ENCODE peak calls at places on chromosomes 4 and X, in five cellular contexts. L, T, G, U and I are unnamed samples.
A peak's percentile ranks its signal among the peaks of the same experiment; 100 is the strongest.

GRCh38 chr4:121898150-121898549 is 27.9 kb upstream of the BBS7 start:
- DNase-seq in L (no peak), T (no peak), G (no peak), U (no peak), I (no peak)

GRCh38 chr4:126405369-126405982 is 1090.7 kb downstream of the FAT4 start:
- DNase-seq in L (peak; percentile 7), T (peak; percentile 12), G (no peak), U (peak; percentile 8), I (no peak)

GRCh38 chrX:23451266-23451665 is 116.6 kb downstream of the PTCHD1 start:
- DNase-seq in L (no peak), T (no peak), G (no peak), U (no peak), I (no peak)

GRCh38 chr4:182238355-182238931 is 4.8 kb upstream of the TENM3 start:
- DNase-seq in L (peak; percentile 55), T (no peak), G (peak; percentile 36), U (no peak), I (no peak)

GRCh38 chr4:174005422-174005821 is 278.0 kb downstream of the FBXO8 start:
- DNase-seq in L (no peak), T (no peak), G (no peak), U (peak; percentile 9), I (no peak)

GRCh38 chr4:83516042-83516772 is 19.7 kb upstream of the GPAT3 start:
- DNase-seq in L (peak; percentile 67), T (no peak), G (no peak), U (no peak), I (peak; percentile 69)

GRCh38 chr4:90317785-90318184 is 190.6 kb downstream of the CCSER1 start:
- DNase-seq in L (peak; percentile 77), T (no peak), G (peak; percentile 56), U (peak; percentile 11), I (no peak)

GRCh38 chr4:40986375-40986774 is 228.0 kb downstream of the APBB2 start:
- DNase-seq in L (no peak), T (peak; percentile 4), G (no peak), U (no peak), I (no peak)

GRCh38 chr4:146336413-146336807 is 122.1 kb downstream of the REELD1 start:
- DNase-seq in L (no peak), T (no peak), G (no peak), U (no peak), I (no peak)

GRCh38 chrX:37380920-37381319 is 31.8 kb downstream of the PRRG1 start:
- DNase-seq in L (peak; percentile 73), T (no peak), G (peak; percentile 42), U (no peak), I (peak; percentile 26)

GRCh38 chr4:108035691-108036090 is 46.0 kb downstream of the HADH start:
- DNase-seq in L (no peak), T (no peak), G (no peak), U (no peak), I (no peak)

GRCh38 chr4:110475881-110476818 is at the start of gene ENPEP:
- DNase-seq in L (no peak), T (no peak), G (no peak), U (no peak), I (no peak)

GRCh38 chr4:78644744-78645330 is 93.3 kb downstream of the ANXA3 start:
- DNase-seq in L (peak; percentile 83), T (peak; percentile 32), G (peak; percentile 69), U (peak; percentile 73), I (peak; percentile 39)

GRCh38 chrX:15204130-15204751 is 65.6 kb downstream of the ASB9 start:
- DNase-seq in L (no peak), T (no peak), G (no peak), U (no peak), I (no peak)

GRCh38 chrX:155048997-155049619 is 21.8 kb downstream of the CMC4 start:
- DNase-seq in L (peak; percentile 50), T (peak; percentile 55), G (no peak), U (peak; percentile 77), I (no peak)

GRCh38 chrX:18931972-18932371 is 51.9 kb downstream of the PHKA2 start:
- DNase-seq in L (peak; percentile 33), T (peak; percentile 16), G (peak; percentile 7), U (peak; percentile 51), I (no peak)

GRCh38 chrX:20968996-20969395 is 405.2 kb upstream of the CNKSR2 start:
- DNase-seq in L (peak; percentile 64), T (no peak), G (no peak), U (no peak), I (peak; percentile 12)

GRCh38 chrX:134484039-134484438 is 24.1 kb downstream of the HPRT1 start:
- DNase-seq in L (peak; percentile 68), T (peak; percentile 19), G (no peak), U (peak; percentile 28), I (no peak)

GRCh38 chr4:135718019-135718418 is 1516.4 kb upstream of the PABPC4L start:
- DNase-seq in L (no peak), T (no peak), G (no peak), U (no peak), I (no peak)

GRCh38 chr4:118351851-118352827 is 664 bp downstream of the PRSS12 start:
- DNase-seq in L (peak; percentile 25), T (peak; percentile 9), G (peak; percentile 7), U (peak; percentile 37), I (no peak)

GRCh38 chr4:140071806-140072205 is 82.2 kb downstream of the MAML3 start:
- DNase-seq in L (peak; percentile 90), T (no peak), G (no peak), U (no peak), I (no peak)

GRCh38 chrX:136162827-136163427 is 15.6 kb downstream of the FHL1 start:
- DNase-seq in L (peak; percentile 51), T (no peak), G (peak; percentile 41), U (peak; percentile 70), I (no peak)

GRCh38 chr4:27057662-27058061 is 197.0 kb downstream of the STIM2 start:
- DNase-seq in L (no peak), T (no peak), G (no peak), U (no peak), I (no peak)

GRCh38 chr4:56861365-56861764 is 39.9 kb upstream of the SPINK2 start:
- DNase-seq in L (peak; percentile 65), T (no peak), G (no peak), U (no peak), I (no peak)

GRCh38 chrX:38117485-38117884 is 103.2 kb downstream of the SRPX start:
- DNase-seq in L (peak; percentile 58), T (no peak), G (no peak), U (no peak), I (no peak)

GRCh38 chrX:45824471-45824870 is 623.8 kb upstream of the DIPK2B start:
- DNase-seq in L (peak; percentile 93), T (peak; percentile 44), G (peak; percentile 77), U (peak; percentile 39), I (peak; percentile 87)

GRCh38 chr4:157983300-157983699 is 189.5 kb downstream of the GASK1B start:
- DNase-seq in L (no peak), T (no peak), G (no peak), U (no peak), I (no peak)

GRCh38 chrX:103329991-103330390 is at the start of gene TCEAL7:
- DNase-seq in L (peak; percentile 75), T (peak; percentile 89), G (no peak), U (no peak), I (no peak)

GRCh38 chr4:47154816-47155370 is 123.5 kb downstream of the GABRB1 start:
- DNase-seq in L (no peak), T (peak; percentile 3), G (no peak), U (no peak), I (no peak)

GRCh38 chrX:155888139-155888538 is 7.0 kb downstream of the VAMP7 start:
- DNase-seq in L (peak; percentile 84), T (no peak), G (peak; percentile 6), U (no peak), I (peak; percentile 40)